ENCODE peak calls at places on chromosome 2, in eight cellular contexts. A is stomach, V is sciatic nerve, P is bronchial epithelial cell, B is adipocyte, D is ovary, W is NCI-H1694, O is T-cell. X is an unnamed sample.

GRCh38 chr2:100865819-100866462 is 46.0 kb downstream of the NPAS2 start:
- DNase-seq in A (peak), V (no peak), P (peak), B (peak), D (no peak), W (no peak), O (no peak), X (no peak)

GRCh38 chr2:126749537-126749936 is 93.6 kb downstream of the GYPC start:
- DNase-seq in A (no peak), V (no peak), P (no peak), B (peak), D (no peak), W (no peak), O (peak), X (no peak)

GRCh38 chr2:184452907-184453306 is 145.4 kb upstream of the ZNF804A start:
- DNase-seq in A (no peak), V (no peak), P (no peak), B (no peak), D (no peak), W (no peak), O (no peak), X (no peak)

GRCh38 chr2:113760400-113760799 is 4.0 kb upstream of the SLC35F5 start:
- DNase-seq in A (no peak), V (no peak), P (no peak), B (peak), D (no peak), W (no peak), O (no peak), X (no peak)

GRCh38 chr2:42788882-42789281 is 3.5 kb downstream of the HAAO start:
- DNase-seq in A (no peak), V (no peak), P (no peak), B (no peak), D (no peak), W (no peak), O (no peak), X (no peak)

GRCh38 chr2:231709636-231709980 is 1.3 kb downstream of the PTMA start:
- DNase-seq in A (peak), V (peak), P (no peak), B (peak), D (peak), W (no peak), O (no peak), X (peak)

GRCh38 chr2:239247401-239248245 is 153.2 kb downstream of the HDAC4 start:
- DNase-seq in A (no peak), V (peak), P (no peak), B (no peak), D (no peak), W (no peak), O (no peak), X (no peak)

GRCh38 chr2:120983344-120983743 is 247.7 kb downstream of the GLI2 start:
- DNase-seq in A (no peak), V (no peak), P (no peak), B (no peak), D (peak), W (peak), O (no peak), X (no peak)

GRCh38 chr2:151977631-151978030 is 121.2 kb downstream of the CACNB4 start:
- DNase-seq in A (no peak), V (no peak), P (no peak), B (no peak), D (no peak), W (no peak), O (no peak), X (no peak)

GRCh38 chr2:11698009-11698922 is 28.3 kb upstream of the NTSR2 start:
- DNase-seq in A (peak), V (no peak), P (no peak), B (no peak), D (peak), W (peak), O (no peak), X (peak)

GRCh38 chr2:172552547-172553291 is 3.2 kb upstream of the PDK1 start:
- DNase-seq in A (no peak), V (no peak), P (peak), B (peak), D (no peak), W (no peak), O (no peak), X (no peak)